ENCODE peak calls at places on chromosome 21, in four cellular contexts. W is AG04449, P is lower lobe of right lung, G is astrocyte of the cerebellum. V is an unnamed sample.

GRCh38 chr21:41894922-41895557 is 15.9 kb upstream of the PRDM15 start:
- DNase-seq in P (no peak), W (no peak), G (peak; percentile 84), V (peak; percentile 80)

GRCh38 chr21:35674272-35674671 is 386.1 kb downstream of the SETD4 start:
- DNase-seq in G (no peak), W (no peak), P (no peak), V (no peak)

GRCh38 chr21:30707409-30707808 is 11.2 kb downstream of the KRTAP21-3 start:
- DNase-seq in P (no peak), W (no peak), G (no peak), V (no peak)

GRCh38 chr21:45972716-45973474 is 8.7 kb upstream of the COL6A1 start:
- DNase-seq in G (peak; percentile 80), P (peak; percentile 51), W (no peak), V (peak; percentile 89)

GRCh38 chr21:20551939-20552338 is 446.3 kb upstream of the NCAM2 start:
- DNase-seq in P (no peak), W (no peak), G (no peak), V (no peak)

GRCh38 chr21:36436829-36437744 is 42.8 kb downstream of the CLDN14 start:
- DNase-seq in P (no peak), G (no peak), W (no peak), V (no peak)

GRCh38 chr21:15706686-15707085 is 23.1 kb upstream of the USP25 start:
- DNase-seq in G (peak; percentile 97), P (no peak), W (peak; percentile 80), V (peak; percentile 89)

GRCh38 chr21:42574234-42575027 is 60.8 kb downstream of the SLC37A1 start:
- DNase-seq in W (no peak), P (peak; percentile 45), G (no peak), V (no peak)

GRCh38 chr21:24903954-24904635 is 703.2 kb downstream of the MRPL39 start:
- DNase-seq in W (no peak), G (peak; percentile 24), P (no peak), V (peak; percentile 12)

GRCh38 chr21:28485301-28486022 is 507.2 kb downstream of the LTN1 start:
- DNase-seq in W (peak; percentile 56), G (peak; percentile 48), P (no peak), V (peak; percentile 60)

GRCh38 chr21:15849925-15850324 is 120.1 kb downstream of the USP25 start:
- DNase-seq in W (no peak), P (no peak), G (no peak), V (no peak)

GRCh38 chr21:15138475-15138874 is 73.7 kb upstream of the NRIP1 start:
- DNase-seq in G (no peak), W (no peak), P (no peak), V (no peak)

GRCh38 chr21:30434033-30434631 is 4.1 kb downstream of the KRTAP13-4 start:
- DNase-seq in W (no peak), P (no peak), G (peak; percentile 4), V (peak; percentile 1)

GRCh38 chr21:43585924-43586411 is 73.3 kb downstream of the HSF2BP start:
- DNase-seq in G (peak; percentile 100), P (no peak), W (peak; percentile 98), V (peak; percentile 99)

GRCh38 chr21:46675595-46676280 is 40.3 kb downstream of the PRMT2 start:
- DNase-seq in W (no peak), G (no peak), P (no peak), V (peak; percentile 19)

GRCh38 chr21:20720623-20721022 is 277.6 kb upstream of the NCAM2 start:
- DNase-seq in W (no peak), P (no peak), G (peak; percentile 55), V (peak; percentile 81)

GRCh38 chr21:28421716-28422480 is 570.8 kb downstream of the LTN1 start:
- DNase-seq in P (no peak), G (no peak), W (peak; percentile 86), V (peak; percentile 24)

GRCh38 chr21:46124083-46124925 is 26.4 kb downstream of the COL6A2 start:
- DNase-seq in P (no peak), W (no peak), G (no peak), V (no peak)

GRCh38 chr21:23977971-23978370 is 1629.3 kb downstream of the MRPL39 start:
- DNase-seq in W (peak; percentile 5), G (peak; percentile 67), P (no peak), V (peak; percentile 47)

GRCh38 chr21:46441331-46441730 is 17.4 kb upstream of the DIP2A start:
- DNase-seq in W (no peak), G (no peak), P (peak; percentile 31), V (no peak)

GRCh38 chr21:17105972-17106371 is 406.9 kb upstream of the CXADR start:
- DNase-seq in P (no peak), G (no peak), W (no peak), V (no peak)

GRCh38 chr21:30152792-30153191 is 13.8 kb downstream of the CLDN17 start:
- DNase-seq in G (no peak), W (no peak), P (no peak), V (no peak)

GRCh38 chr21:15826147-15826780 is 96.5 kb downstream of the USP25 start:
- DNase-seq in G (peak; percentile 29), P (no peak), W (no peak), V (peak; percentile 45)

GRCh38 chr21:18951291-18952038 is 547.9 kb upstream of the TMPRSS15 start:
- DNase-seq in G (peak; percentile 19), W (no peak), P (no peak), V (peak; percentile 12)

GRCh38 chr21:41112740-41113692 is 54.9 kb upstream of the BACE2 start:
- DNase-seq in W (peak; percentile 92), G (peak; percentile 94), P (no peak), V (peak; percentile 88)

GRCh38 chr21:24148461-24148860 is 1458.8 kb downstream of the MRPL39 start:
- DNase-seq in W (no peak), G (no peak), P (no peak), V (no peak)

GRCh38 chr21:21247441-21247840 is 249.2 kb downstream of the NCAM2 start:
- DNase-seq in G (no peak), P (no peak), W (no peak), V (no peak)

GRCh38 chr21:46561448-46562095 is 43.3 kb downstream of the S100B start:
- DNase-seq in G (no peak), P (no peak), W (no peak), V (no peak)

GRCh38 chr21:19034041-19034440 is 630.5 kb upstream of the TMPRSS15 start:
- DNase-seq in W (no peak), G (no peak), P (no peak), V (no peak)

GRCh38 chr21:28267449-28267848 is 725.2 kb downstream of the LTN1 start:
- DNase-seq in W (no peak), P (no peak), G (no peak), V (no peak)

GRCh38 chr21:40717008-40717407 is 129.9 kb downstream of the DSCAM start:
- DNase-seq in W (no peak), P (no peak), G (no peak), V (no peak)

GRCh38 chr21:42997053-42997452 is 22.7 kb downstream of the PKNOX1 start:
- DNase-seq in W (peak; percentile 85), G (peak; percentile 94), P (no peak), V (peak; percentile 96)

GRCh38 chr21:42974832-42975820 is 764 bp downstream of the PKNOX1 start:
- DNase-seq in W (no peak), G (peak; percentile 33), P (peak; percentile 78), V (peak; percentile 65)

DNA sequence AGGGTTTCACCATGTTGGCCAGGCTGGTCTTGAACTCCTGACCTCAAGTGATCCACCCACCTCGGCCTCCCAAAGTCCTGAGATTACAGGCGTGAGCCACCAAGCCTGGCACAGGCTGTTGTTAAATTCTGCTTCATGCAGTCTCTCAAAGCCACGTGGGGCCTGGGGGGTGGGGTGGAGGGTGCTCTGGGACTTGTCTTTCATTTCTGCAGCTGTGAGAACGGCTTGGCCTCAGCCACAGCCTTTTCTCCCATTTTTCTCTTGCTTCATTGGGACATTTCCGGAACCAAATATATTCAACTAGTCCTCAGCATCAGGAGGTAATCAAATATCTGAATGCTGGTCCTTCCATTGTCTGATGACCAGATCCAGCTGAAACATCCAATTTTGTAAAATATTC is 27.6 kb upstream of the KCNE2 start:
- DNase-seq in P (no peak), W (no peak), G (no peak), V (no peak)
- TF ChIP-seq CTCF in P (no peak), W (no peak), G (no peak), V (no peak)

DNA sequence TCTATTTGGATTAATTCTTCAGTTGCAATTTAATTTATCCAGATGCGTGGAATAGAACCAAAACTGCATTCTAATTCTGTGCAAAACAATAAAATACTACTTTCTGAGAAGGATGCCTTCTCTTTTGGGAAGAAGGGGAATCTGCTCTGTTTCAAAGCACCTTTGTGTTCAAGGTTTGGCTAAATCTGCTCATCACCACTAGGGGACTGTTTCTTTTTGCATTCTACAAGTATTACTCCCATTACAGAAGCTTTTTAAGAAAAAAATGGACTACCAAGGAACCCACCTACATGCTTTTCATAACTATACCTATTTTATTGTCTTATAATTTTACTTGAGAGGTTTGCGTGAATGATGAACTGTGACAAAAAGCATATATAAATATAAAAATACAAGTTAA is 18.2 kb downstream of the MRPS6 start:
- DNase-seq in W (no peak), P (no peak), G (no peak), V (no peak)
- TF ChIP-seq CTCF in W (peak; percentile 17), P (no peak), G (peak; percentile 57), V (peak; percentile 42)

GRCh38 chr21:44800103-44800502 is 1.5 kb downstream of the UBE2G2 start:
- DNase-seq in P (no peak), W (no peak), G (no peak), V (peak; percentile 42)
- TF ChIP-seq CTCF in P (peak; percentile 33), W (peak; percentile 27), G (peak; percentile 49), V (peak; percentile 49)

GRCh38 chr21:33362044-33362555 is 37.3 kb downstream of the IFNAR1 start:
- DNase-seq in P (no peak), W (no peak), G (no peak), V (no peak)
- TF ChIP-seq CTCF in P (no peak), W (no peak), G (no peak), V (no peak)

GRCh38 chr21:31909153-31909771 is 36.4 kb downstream of the HUNK start:
- DNase-seq in W (no peak), G (no peak), P (no peak), V (no peak)
- TF ChIP-seq CTCF in W (no peak), G (no peak), P (no peak), V (no peak)

GRCh38 chr21:37642493-37642892 is 273.8 kb downstream of the KCNJ6 start:
- DNase-seq in P (no peak), G (no peak), W (no peak), V (no peak)
- TF ChIP-seq CTCF in P (peak; percentile 27), G (peak; percentile 5), W (no peak), V (peak; percentile 10)

DNA sequence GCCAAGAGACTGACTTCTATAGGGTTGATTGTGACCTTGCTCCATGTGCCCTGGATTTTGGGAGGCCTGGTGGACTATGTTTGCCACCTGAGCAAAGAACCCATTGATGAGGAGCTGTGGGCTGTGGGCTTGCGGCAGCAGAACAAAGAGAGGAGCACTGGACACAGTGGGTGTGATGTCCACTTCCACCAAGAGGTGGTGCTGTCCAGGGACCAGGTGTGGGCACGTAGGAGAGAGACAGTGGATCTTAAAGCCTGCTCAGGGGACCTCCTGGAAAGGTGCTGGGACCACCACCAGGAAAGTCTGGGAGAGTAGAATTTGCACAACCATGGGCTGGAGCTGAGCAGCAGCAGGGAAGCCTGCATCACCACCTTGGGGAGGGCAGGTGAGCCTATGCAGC is 106.7 kb upstream of the ETS2 start:
- DNase-seq in W (no peak), G (no peak), P (no peak), V (no peak)
- TF ChIP-seq CTCF in W (peak; percentile 15), G (peak; percentile 17), P (no peak), V (peak; percentile 37)

GRCh38 chr21:44932366-44933181 is 7.3 kb upstream of the SLX9 start:
- DNase-seq in G (no peak), W (no peak), P (peak; percentile 75), V (no peak)
- TF ChIP-seq CTCF in G (peak; percentile 41), W (peak; percentile 62), P (peak; percentile 59), V (peak; percentile 61)

V was measured in astrocyte of the spinal cord.